ENCODE peak calls at places on chromosomes 3 and 15, in five cellular contexts. One of them, this sample, is unnamed.

GRCh38 chr3:66557166-66557565 is 56.3 kb upstream of the LRIG1 start:
- DNase-seq in GM12878: no peak
- DNase-seq in endothelial cell of umbilical vein: no peak
- DNase-seq in A549: no peak
- DNase-seq in K562: no peak
- DNase-seq in this sample: no peak

GRCh38 chr15:31347067-31347975 is 20.7 kb downstream of the KLF13 start:
- DNase-seq in GM12878: no peak
- DNase-seq in endothelial cell of umbilical vein: no peak
- DNase-seq in A549: no peak
- DNase-seq in K562: no peak
- DNase-seq in this sample: no peak

GRCh38 chr3:194572131-194572789 is 61.0 kb downstream of the TMEM44 start:
- DNase-seq in GM12878: no peak
- DNase-seq in endothelial cell of umbilical vein: peak
- DNase-seq in A549: peak
- DNase-seq in K562: peak
- DNase-seq in this sample: no peak

GRCh38 chr15:48913141-48913540 is 35.2 kb downstream of the EID1 start:
- DNase-seq in GM12878: no peak
- DNase-seq in endothelial cell of umbilical vein: no peak
- DNase-seq in A549: peak
- DNase-seq in K562: no peak
- DNase-seq in this sample: no peak

GRCh38 chr3:194671511-194671899 is 486 bp downstream of the LSG1 start:
- DNase-seq in GM12878: no peak
- DNase-seq in endothelial cell of umbilical vein: peak
- DNase-seq in A549: peak
- DNase-seq in K562: peak
- DNase-seq in this sample: peak

GRCh38 chr3:9340450-9341009 is 22.3 kb upstream of the THUMPD3 start:
- DNase-seq in GM12878: no peak
- DNase-seq in endothelial cell of umbilical vein: peak
- DNase-seq in A549: peak
- DNase-seq in K562: no peak
- DNase-seq in this sample: no peak

GRCh38 chr15:63870403-63871209 is 36.9 kb upstream of the HERC1 start:
- DNase-seq in GM12878: no peak
- DNase-seq in endothelial cell of umbilical vein: peak
- DNase-seq in A549: peak
- DNase-seq in K562: peak
- DNase-seq in this sample: peak

GRCh38 chr3:99248130-99248529 is 346.6 kb upstream of the DCBLD2 start:
- DNase-seq in GM12878: no peak
- DNase-seq in endothelial cell of umbilical vein: peak
- DNase-seq in A549: no peak
- DNase-seq in K562: no peak
- DNase-seq in this sample: no peak

GRCh38 chr3:18712713-18713575 is 287.8 kb upstream of the SATB1 start:
- DNase-seq in GM12878: no peak
- DNase-seq in endothelial cell of umbilical vein: no peak
- DNase-seq in A549: no peak
- DNase-seq in K562: no peak
- DNase-seq in this sample: no peak

GRCh38 chr3:89624494-89624893 is 517.1 kb downstream of the EPHA3 start:
- DNase-seq in GM12878: no peak
- DNase-seq in endothelial cell of umbilical vein: no peak
- DNase-seq in A549: no peak
- DNase-seq in K562: no peak
- DNase-seq in this sample: no peak

GRCh38 chr3:10410383-10411002 is 89.6 kb upstream of the SEC13 start:
- DNase-seq in GM12878: no peak
- DNase-seq in endothelial cell of umbilical vein: no peak
- DNase-seq in A549: no peak
- DNase-seq in K562: no peak
- DNase-seq in this sample: no peak

GRCh38 chr3:149599236-149599635 is 58.6 kb downstream of the WWTR1 start:
- DNase-seq in GM12878: no peak
- DNase-seq in endothelial cell of umbilical vein: peak
- DNase-seq in A549: no peak
- DNase-seq in K562: no peak
- DNase-seq in this sample: no peak

GRCh38 chr3:55620361-55621025 is 133.4 kb upstream of the WNT5A start:
- DNase-seq in GM12878: peak
- DNase-seq in endothelial cell of umbilical vein: no peak
- DNase-seq in A549: no peak
- DNase-seq in K562: peak
- DNase-seq in this sample: no peak

DNA sequence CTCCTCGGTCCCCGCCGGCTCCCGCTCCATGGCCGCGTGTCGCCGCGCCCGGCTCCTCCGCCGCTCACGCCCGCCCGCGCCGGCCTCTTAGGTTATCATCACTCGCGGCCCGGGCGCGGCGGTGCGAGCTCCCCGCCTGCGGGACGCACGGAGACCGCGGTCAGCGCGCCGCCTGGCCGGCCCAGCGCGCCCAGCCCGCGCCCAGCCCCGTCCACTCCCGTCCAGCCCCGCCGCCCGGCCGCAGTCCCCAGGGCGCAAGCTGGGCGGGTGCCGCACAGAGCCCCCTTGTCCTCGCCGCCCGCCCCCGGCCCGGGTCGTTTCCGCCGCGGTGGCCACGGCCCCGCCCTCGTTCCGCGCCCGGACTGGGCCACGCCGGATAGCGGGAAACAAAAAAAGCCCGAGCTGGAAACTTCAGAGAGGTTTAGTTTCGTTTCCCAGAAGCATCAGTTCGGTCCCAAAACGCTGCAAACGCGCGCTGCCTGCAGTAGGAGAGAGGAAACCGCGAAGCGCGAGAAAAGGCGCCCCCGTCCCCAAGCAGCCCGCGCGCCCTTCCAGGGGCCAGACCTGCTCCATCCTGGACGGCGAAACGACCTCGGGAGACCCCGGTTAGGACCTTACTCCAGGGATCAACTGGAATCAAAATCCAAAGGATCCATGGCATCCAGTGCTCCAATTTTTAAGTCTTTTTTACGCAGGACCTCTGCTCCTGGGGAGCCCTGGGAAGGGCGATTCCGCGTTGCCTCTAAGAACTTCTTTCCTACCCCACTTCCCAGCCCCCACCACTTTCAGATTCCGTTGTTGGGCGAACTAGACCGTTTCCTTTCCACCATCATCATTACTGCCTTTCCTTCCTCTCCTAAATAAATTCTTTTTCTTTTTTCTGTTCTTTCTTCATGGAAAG is at the start of gene ATP10A:
- DNase-seq in GM12878: no peak
- DNase-seq in endothelial cell of umbilical vein: no peak
- DNase-seq in A549: peak
- DNase-seq in K562: no peak
- DNase-seq in this sample: no peak
- TF ChIP-seq CTCF in GM12878: no peak
- TF ChIP-seq CTCF in endothelial cell of umbilical vein: no peak
- TF ChIP-seq CTCF in A549: no peak
- TF ChIP-seq CTCF in K562: no peak
- TF ChIP-seq CTCF in this sample: no peak

DNA sequence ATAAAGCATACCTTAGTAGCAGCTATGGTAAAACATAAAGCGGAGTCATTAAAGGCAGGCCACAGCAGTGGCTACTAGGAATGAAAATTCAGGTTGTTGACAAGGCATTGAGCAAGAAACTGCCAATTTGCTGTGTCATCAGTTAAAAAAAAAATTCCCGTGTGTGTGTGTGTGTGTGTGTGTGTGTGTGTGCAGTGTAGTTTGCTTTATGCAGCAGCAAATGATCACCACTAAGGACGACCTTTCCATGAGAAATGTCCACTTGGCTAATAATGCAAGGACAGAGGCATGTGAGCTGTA is 129.7 kb downstream of the ZNF385D start:
- DNase-seq in GM12878: no peak
- DNase-seq in endothelial cell of umbilical vein: no peak
- DNase-seq in A549: peak
- DNase-seq in K562: no peak
- DNase-seq in this sample: peak
- TF ChIP-seq MYC in GM12878: no peak
- TF ChIP-seq MYC in endothelial cell of umbilical vein: no peak
- TF ChIP-seq MYC in A549: no peak
- TF ChIP-seq MYC in K562: no peak
- TF ChIP-seq MYC in this sample: no peak

GRCh38 chr3:184241141-184241446 is 7.7 kb downstream of the ALG3 start:
- DNase-seq in GM12878: no peak
- DNase-seq in endothelial cell of umbilical vein: no peak
- DNase-seq in A549: no peak
- DNase-seq in K562: no peak
- DNase-seq in this sample: no peak

GRCh38 chr3:184240384-184241140 is 8.2 kb downstream of the ALG3 start:
- DNase-seq in GM12878: no peak
- DNase-seq in endothelial cell of umbilical vein: peak
- DNase-seq in A549: no peak
- DNase-seq in K562: no peak
- DNase-seq in this sample: peak

GRCh38 chr3:184242297-184242685 is 6.5 kb downstream of the ALG3 start:
- DNase-seq in GM12878: no peak
- DNase-seq in endothelial cell of umbilical vein: no peak
- DNase-seq in A549: no peak
- DNase-seq in K562: no peak
- DNase-seq in this sample: no peak

GRCh38 chr3:184239710-184240109 is 9.1 kb downstream of the ALG3 start:
- DNase-seq in GM12878: no peak
- DNase-seq in endothelial cell of umbilical vein: no peak
- DNase-seq in A549: no peak
- DNase-seq in K562: no peak
- DNase-seq in this sample: no peak

DNA sequence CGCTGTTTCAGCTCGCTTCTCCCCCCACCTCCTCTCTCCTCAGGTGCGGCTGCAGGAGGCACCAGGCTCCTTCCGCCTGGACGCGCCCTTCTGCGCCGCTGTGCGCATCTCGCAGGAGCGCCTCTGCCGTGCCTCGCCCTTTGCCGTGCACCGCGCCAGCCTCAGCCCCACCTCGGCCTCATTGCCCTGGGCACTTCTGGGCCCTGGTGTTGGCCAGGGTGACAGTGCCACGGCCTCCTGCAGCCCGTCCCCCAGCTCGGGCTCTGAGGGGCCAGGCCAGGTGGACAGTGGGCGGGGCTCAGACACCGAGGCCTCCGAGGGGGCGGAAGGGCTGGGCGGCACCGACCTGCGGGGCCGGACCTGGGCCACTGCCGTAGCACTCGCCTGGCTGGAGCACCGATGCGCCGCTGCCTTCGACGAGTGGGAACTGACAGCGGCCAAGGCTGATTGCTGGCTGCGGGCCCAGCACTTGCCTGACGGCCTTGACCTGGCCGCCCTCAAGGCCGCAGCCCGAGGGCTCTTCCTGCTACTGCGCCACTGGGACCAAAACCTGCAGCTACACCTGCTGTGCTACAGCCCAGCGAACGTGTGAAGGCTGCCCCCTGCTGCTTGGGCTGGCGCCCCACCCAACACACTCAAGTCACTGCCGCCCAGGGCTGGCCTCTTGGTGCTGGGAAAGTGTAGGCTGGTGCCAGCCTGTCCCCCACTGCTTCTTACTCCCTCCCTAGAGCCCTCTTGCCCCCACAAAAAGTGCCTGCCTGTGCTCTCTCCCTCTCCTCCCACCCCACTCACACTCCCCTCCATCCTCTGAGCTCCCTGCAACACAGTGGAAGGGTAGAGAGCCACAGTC is 7.1 kb downstream of the ALG3 start:
- DNase-seq in GM12878: no peak
- DNase-seq in endothelial cell of umbilical vein: peak
- DNase-seq in A549: peak
- DNase-seq in K562: peak
- DNase-seq in this sample: peak
- TF ChIP-seq CTCF in GM12878: peak
- TF ChIP-seq CTCF in endothelial cell of umbilical vein: peak
- TF ChIP-seq CTCF in A549: peak
- TF ChIP-seq CTCF in K562: peak
- TF ChIP-seq CTCF in this sample: peak

GRCh38 chr3:128307029-128307633 is 153.8 kb downstream of the EEFSEC start:
- DNase-seq in GM12878: no peak
- DNase-seq in endothelial cell of umbilical vein: peak
- DNase-seq in A549: no peak
- DNase-seq in K562: peak
- DNase-seq in this sample: peak
- TF ChIP-seq MYC in GM12878: no peak
- TF ChIP-seq MYC in endothelial cell of umbilical vein: no peak
- TF ChIP-seq MYC in A549: no peak
- TF ChIP-seq MYC in K562: no peak
- TF ChIP-seq MYC in this sample: no peak

GRCh38 chr3:46660543-46661523 is 32.6 kb downstream of the ALS2CL start:
- DNase-seq in GM12878: no peak
- DNase-seq in endothelial cell of umbilical vein: no peak
- DNase-seq in A549: no peak
- DNase-seq in K562: no peak
- DNase-seq in this sample: peak
- TF ChIP-seq CTCF in GM12878: no peak
- TF ChIP-seq CTCF in endothelial cell of umbilical vein: no peak
- TF ChIP-seq CTCF in A549: no peak
- TF ChIP-seq CTCF in K562: no peak
- TF ChIP-seq CTCF in this sample: no peak

GRCh38 chr15:51775967-51776816 is 24.8 kb downstream of the TMOD2 start:
- DNase-seq in GM12878: peak
- DNase-seq in endothelial cell of umbilical vein: peak
- DNase-seq in A549: peak
- DNase-seq in K562: peak
- DNase-seq in this sample: peak
- TF ChIP-seq MYC in GM12878: no peak
- TF ChIP-seq MYC in endothelial cell of umbilical vein: no peak
- TF ChIP-seq MYC in A549: no peak
- TF ChIP-seq MYC in K562: no peak
- TF ChIP-seq MYC in this sample: no peak

DNA sequence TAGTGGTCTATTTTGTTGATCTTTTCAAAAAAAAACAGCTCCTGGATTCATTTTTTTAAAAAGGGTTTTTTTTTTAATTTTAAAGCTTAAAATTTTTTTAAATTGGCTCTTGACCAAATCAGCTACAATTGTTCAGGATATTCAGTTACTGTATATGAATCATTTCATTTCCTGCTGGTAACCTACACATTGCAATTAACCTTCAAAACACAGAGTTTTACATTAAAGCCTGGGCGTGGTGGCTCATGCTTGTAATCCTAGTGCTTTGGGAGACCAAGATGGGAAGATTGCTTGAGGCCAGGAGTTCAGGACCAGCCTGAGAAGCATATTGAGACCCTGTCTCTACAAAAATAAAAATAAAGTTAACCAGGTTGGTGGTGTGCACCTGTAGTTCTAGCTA is 163.4 kb downstream of the ALDH1A2 start:
- DNase-seq in GM12878: no peak
- DNase-seq in endothelial cell of umbilical vein: peak
- DNase-seq in A549: no peak
- DNase-seq in K562: no peak
- DNase-seq in this sample: no peak
- TF ChIP-seq CTCF in GM12878: no peak
- TF ChIP-seq CTCF in endothelial cell of umbilical vein: no peak
- TF ChIP-seq CTCF in A549: no peak
- TF ChIP-seq CTCF in K562: no peak
- TF ChIP-seq CTCF in this sample: no peak

This sample was measured in NB4.